ENCODE peak calls at places on chromosomes 12 and 14, in four cellular contexts. Z is GM23338, K is transverse colon, O is heart right ventricle. U is an unnamed sample. For H3K4me1 and H3K27me3, the result is how much of the 10 kb centered on the place peaks cover.

GRCh38 chr14:90288646-90289355 is 32.4 kb downstream of the PSMC1 start:
- DNase-seq in Z (no peak), K (no peak), O (peak), U (no peak)

GRCh38 chr14:38238332-38238731 is 17.6 kb downstream of the CLEC14A start:
- DNase-seq in K (no peak), O (no peak), Z (no peak), U (no peak)

GRCh38 chr12:42987216-42987631 is 397.7 kb upstream of the PRICKLE1 start:
- DNase-seq in O (no peak), Z (no peak), K (no peak), U (no peak)

GRCh38 chr12:107536613-107537012 is 149.0 kb upstream of the PWP1 start:
- DNase-seq in O (no peak), K (no peak), Z (no peak), U (no peak)

GRCh38 chr12:95104919-95105452 is 31.6 kb upstream of the NR2C1 start:
- DNase-seq in O (no peak), K (no peak), Z (no peak), U (no peak)

GRCh38 chr12:19220861-19221466 is 91.4 kb downstream of the PLEKHA5 start:
- DNase-seq in O (no peak), K (no peak), Z (no peak), U (no peak)

GRCh38 chr14:100688598-100689499 is 37.8 kb upstream of the DLK1 start:
- DNase-seq in O (no peak), K (no peak), Z (no peak), U (no peak)

GRCh38 chr14:39383026-39383626 is 49.1 kb downstream of the FBXO33 start:
- DNase-seq in K (no peak), Z (no peak), O (no peak), U (no peak)

GRCh38 chr14:37587881-37588666 is 7.0 kb downstream of the FOXA1 start:
- DNase-seq in O (no peak), Z (peak), K (no peak), U (no peak)

GRCh38 chr14:77108753-77109152 is 10.7 kb downstream of the CIPC start:
- DNase-seq in K (no peak), Z (no peak), O (no peak), U (no peak)

GRCh38 chr14:94004015-94004414 is 6.9 kb downstream of the CCDC197 start:
- DNase-seq in O (no peak), K (no peak), Z (no peak), U (no peak)

GRCh38 chr14:38184132-38184531 is 23.6 kb upstream of the SSTR1 start:
- DNase-seq in O (no peak), Z (no peak), K (no peak), U (no peak)

GRCh38 chr12:32671930-32672785 is 6.9 kb upstream of the DNM1L start:
- DNase-seq in Z (peak), K (peak), O (no peak), U (peak)

GRCh38 chr12:51755251-51755650 is 93.3 kb downstream of the FIGNL2 start:
- DNase-seq in K (no peak), Z (no peak), O (no peak), U (no peak)

GRCh38 chr14:68404652-68405183 is 388.1 kb downstream of the ZFP36L1 start:
- DNase-seq in O (no peak), Z (no peak), K (no peak), U (no peak)

GRCh38 chr12:57242691-57243454 is 8.1 kb downstream of the STAC3 start:
- DNase-seq in O (peak), K (peak), Z (peak), U (peak)

GRCh38 chr12:47903927-47904646 is 707 bp downstream of the VDR start:
- DNase-seq in Z (peak), K (peak), O (peak), U (peak)

GRCh38 chr12:117162167-117162539 is 28.1 kb downstream of the FBXO21 start:
- DNase-seq in K (no peak), O (no peak), Z (no peak), U (no peak)

GRCh38 chr12:75585309-75585708 is 73.9 kb upstream of the KRR1 start:
- DNase-seq in O (no peak), K (no peak), Z (no peak), U (no peak)

GRCh38 chr12:98274430-98275130 is 240.8 kb upstream of the TMPO start:
- DNase-seq in O (no peak), K (no peak), Z (no peak), U (no peak)

GRCh38 chr14:30005114-30005698 is 77.6 kb upstream of the PRKD1 start:
- DNase-seq in Z (peak), K (no peak), O (no peak), U (no peak)

GRCh38 chr12:106358410-106359241 is 1.1 kb downstream of the POLR3B start:
- DNase-seq in O (peak), Z (no peak), K (peak), U (peak)

GRCh38 chr14:91891081-91891480 is 23.7 kb upstream of the TC2N start:
- DNase-seq in K (no peak), O (no peak), Z (no peak), U (no peak)
- H3K4me1 ChIP-seq in K (under half), O (under half), Z (under half), U (under half)

GRCh38 chr12:50686406-50686805 is 77.5 kb upstream of the ATF1 start:
- DNase-seq in Z (no peak), O (no peak), K (no peak), U (no peak)
- H3K27me3 ChIP-seq in Z (under half), O (under half), K (under half), U (under half)

GRCh38 chr14:92328664-92329255 is 5.8 kb downstream of the SLC24A4 start:
- DNase-seq in O (no peak), K (no peak), Z (no peak), U (no peak)
- TF ChIP-seq CTCF in O (no peak), K (no peak), Z (peak), U (no peak)

GRCh38 chr12:105222326-105222655 is 13.7 kb downstream of the APPL2 start:
- DNase-seq in Z (no peak), O (no peak), K (no peak), U (no peak)
- H3K4me1 ChIP-seq in Z (under half), O (half or more), K (under half), U (under half)

GRCh38 chr14:56235388-56235787 is 117.2 kb downstream of the PELI2 start:
- DNase-seq in O (no peak), Z (no peak), K (no peak), U (no peak)
- H3K27me3 ChIP-seq in O (under half), Z (under half), K (under half), U (under half)

DNA sequence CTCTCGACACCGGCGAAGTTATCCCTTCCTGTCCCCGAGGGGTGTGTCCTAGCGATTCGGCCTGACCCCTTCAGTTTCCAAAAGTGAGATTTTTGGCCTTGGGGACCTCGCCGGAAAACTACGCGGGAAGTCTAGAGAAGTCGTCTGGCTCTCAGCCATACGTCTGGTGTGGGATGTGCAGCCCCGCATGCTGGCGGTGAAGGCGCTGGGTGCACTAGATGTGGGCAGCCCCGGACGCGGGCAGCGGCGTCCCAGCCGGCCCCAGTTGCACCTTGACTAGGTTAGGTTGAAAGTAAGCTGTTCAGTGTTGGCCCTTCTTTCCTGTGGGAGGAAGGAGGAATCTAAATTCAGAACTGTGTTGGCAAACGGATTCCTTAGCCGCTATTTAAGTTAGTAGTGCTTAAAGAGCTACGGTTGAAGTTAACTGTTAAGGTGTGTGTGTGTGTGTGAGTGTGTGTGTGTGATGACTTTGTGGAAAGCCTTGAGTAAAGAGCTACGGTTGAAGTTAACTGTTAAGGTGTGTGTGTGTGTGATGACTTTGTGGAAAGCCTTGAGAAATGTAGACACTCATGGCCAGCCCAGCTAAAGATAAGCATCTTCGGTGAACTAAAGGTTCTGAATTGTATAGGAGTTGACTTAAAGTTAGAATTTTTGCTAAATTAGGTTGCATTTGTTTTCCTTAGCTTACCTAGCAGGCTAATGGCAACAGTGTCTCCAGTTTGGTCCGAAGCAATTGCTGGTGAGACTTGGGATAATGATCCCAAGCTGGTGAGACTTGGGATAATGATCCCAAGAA is 1.2 kb downstream of the KTN1 start:
- DNase-seq in K (peak), Z (peak), O (peak), U (no peak)
- TF ChIP-seq CTCF in K (no peak), Z (no peak), O (no peak), U (no peak)

GRCh38 chr14:101853455-101854018 is 92.0 kb downstream of the PPP2R5C start:
- DNase-seq in Z (no peak), O (no peak), K (no peak), U (no peak)

GRCh38 chr14:101852785-101853184 is 91.3 kb downstream of the PPP2R5C start:
- DNase-seq in K (no peak), Z (no peak), O (no peak), U (no peak)

GRCh38 chr14:101849640-101850039 is 88.1 kb downstream of the PPP2R5C start:
- DNase-seq in O (no peak), Z (no peak), K (no peak), U (no peak)

GRCh38 chr14:101851183-101851582 is 89.7 kb downstream of the PPP2R5C start:
- DNase-seq in K (no peak), Z (no peak), O (no peak), U (no peak)

DNA sequence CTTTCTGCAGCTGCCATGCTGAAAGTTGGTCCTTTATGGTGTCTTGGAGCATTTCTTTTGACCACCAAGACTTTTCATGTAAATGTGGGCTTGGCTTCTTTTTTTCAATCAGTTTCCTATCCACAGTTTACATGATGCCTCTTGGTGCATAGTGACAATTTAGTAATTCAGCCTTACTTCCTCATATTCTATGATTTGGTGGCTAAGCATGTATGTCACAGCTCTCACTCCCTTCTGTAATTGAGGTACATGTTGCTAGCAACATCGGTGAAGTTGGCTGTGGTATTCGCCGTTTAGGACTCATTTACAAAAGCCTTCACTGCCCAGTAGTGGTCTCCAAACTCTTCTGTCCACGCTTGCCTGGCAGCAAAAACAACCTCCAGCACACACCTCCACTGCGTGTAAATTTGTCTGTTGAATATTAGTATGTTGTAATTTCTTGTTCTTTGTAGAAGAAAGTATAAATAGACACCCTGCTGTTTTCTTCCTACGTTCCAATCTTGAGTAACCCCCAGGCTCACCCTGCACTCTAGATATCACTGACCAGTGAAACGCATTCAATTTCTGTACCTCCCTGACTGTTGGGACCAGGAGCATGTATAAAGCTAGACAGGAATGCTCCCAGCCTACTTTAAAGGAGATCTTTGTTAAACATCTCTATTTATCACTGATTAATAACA is 90.3 kb downstream of the PPP2R5C start:
- DNase-seq in K (no peak), Z (no peak), O (no peak), U (no peak)
- H3K4me1 ChIP-seq in K (half or more), Z (under half), O (half or more), U (under half)

DNA sequence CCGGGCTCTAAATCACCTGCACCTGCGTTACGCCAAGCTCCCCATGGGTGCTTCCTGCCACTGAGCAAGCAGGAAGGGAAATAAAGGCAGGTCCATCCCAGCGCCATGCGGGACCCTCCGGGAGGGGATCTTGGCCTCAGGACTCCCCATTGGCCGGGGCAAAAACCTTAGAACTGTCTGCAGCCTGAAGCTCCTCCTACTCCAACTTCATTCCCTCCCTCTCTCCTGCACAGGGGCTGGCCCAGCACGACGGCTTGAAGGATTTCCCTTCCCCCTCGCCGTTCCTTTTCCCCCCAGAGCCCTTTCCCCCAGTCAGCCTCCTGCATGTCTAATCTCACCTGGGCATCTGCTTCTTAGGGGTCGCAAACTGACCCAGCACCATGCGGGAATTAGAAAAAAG is 137.2 kb upstream of the NCOR2 start:
- DNase-seq in K (no peak), O (no peak), Z (no peak), U (no peak)
- H3K27me3 ChIP-seq in K (under half), O (under half), Z (under half), U (under half)

GRCh38 chr12:40032433-40033259 is 73.2 kb downstream of the SLC2A13 start:
- DNase-seq in K (no peak), Z (peak), O (no peak), U (no peak)

GRCh38 chr12:40033260-40033649 is 72.6 kb downstream of the SLC2A13 start:
- DNase-seq in Z (peak), K (peak), O (no peak), U (peak)

GRCh38 chr12:40034712-40035111 is 71.2 kb downstream of the SLC2A13 start:
- DNase-seq in O (no peak), K (no peak), Z (peak), U (no peak)

GRCh38 chr12:40034156-40034555 is 71.7 kb downstream of the SLC2A13 start:
- DNase-seq in O (no peak), K (no peak), Z (no peak), U (no peak)

GRCh38 chr12:40031965-40032364 is 73.9 kb downstream of the SLC2A13 start:
- DNase-seq in O (no peak), K (no peak), Z (no peak), U (no peak)
- TF ChIP-seq CTCF in O (no peak), K (no peak), Z (peak), U (no peak)

DNA sequence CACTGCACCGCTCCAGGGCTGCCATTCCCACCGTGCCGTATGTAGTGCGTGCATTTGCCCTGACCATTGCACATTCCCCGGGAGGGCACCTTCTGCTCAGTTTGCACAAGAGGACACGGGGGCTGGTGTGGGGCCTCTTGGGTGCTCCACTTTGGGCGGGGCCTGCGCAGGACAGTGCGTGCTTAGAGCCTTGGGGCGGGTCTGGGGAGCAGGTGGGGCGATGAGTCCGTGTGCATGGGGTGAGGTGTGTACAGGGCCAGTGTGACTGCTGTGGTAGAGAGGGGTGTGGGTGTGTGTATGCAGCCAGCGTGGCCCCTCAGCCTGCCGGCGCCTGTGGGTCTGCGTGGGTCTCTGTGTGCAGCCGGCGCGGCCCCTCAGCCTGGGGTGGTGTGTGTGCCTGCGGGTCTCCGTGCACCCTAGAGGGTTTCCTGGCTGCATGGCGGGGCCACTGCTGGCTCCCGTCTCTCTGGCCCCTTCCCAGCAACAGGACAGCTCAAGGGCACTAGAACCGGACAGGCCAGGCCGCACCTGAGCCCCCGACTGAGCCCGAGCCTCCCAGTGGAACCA is 31.9 kb downstream of the FBRSL1 start:
- DNase-seq in O (no peak), Z (no peak), K (no peak), U (no peak)
- H3K4me1 ChIP-seq in O (under half), Z (under half), K (under half), U (under half)